ENCODE peak calls at places on chromosome 16, in nine cellular contexts. One of them, this sample, is unnamed.

GRCh38 chr16:87746178-87746577 is 19.6 kb downstream of the KLHDC4 start:
- DNase-seq in H7: no peak
- DNase-seq in stimulated activated CD4-positive, alpha-beta T cell treated with anti-CD3 and anti-CD28 coated beads, Interleukin-1b, Interleukin-23, amount 100 ng/mL, for 24 hours: no peak
- DNase-seq in progenitor cell of endocrine pancreas: no peak
- DNase-seq in cardiac fibroblast: no peak
- DNase-seq in memory B cell: no peak
- DNase-seq in activated naive CD8-positive, alpha-beta T cell treated with anti-CD3 and anti-CD28 coated beads, Interleukin-2, amount 50 U/mL, for 24 hours: no peak
- DNase-seq in EL: no peak
- DNase-seq in neuronal stem cell: no peak
- DNase-seq in this sample: no peak

GRCh38 chr16:85822145-85822544 is 22.6 kb downstream of the COX4I1 start:
- DNase-seq in H7: no peak
- DNase-seq in stimulated activated CD4-positive, alpha-beta T cell treated with anti-CD3 and anti-CD28 coated beads, Interleukin-1b, Interleukin-23, amount 100 ng/mL, for 24 hours: no peak
- DNase-seq in progenitor cell of endocrine pancreas: no peak
- DNase-seq in cardiac fibroblast: no peak
- DNase-seq in memory B cell: no peak
- DNase-seq in activated naive CD8-positive, alpha-beta T cell treated with anti-CD3 and anti-CD28 coated beads, Interleukin-2, amount 50 U/mL, for 24 hours: no peak
- DNase-seq in EL: no peak
- DNase-seq in neuronal stem cell: no peak
- DNase-seq in this sample: no peak

GRCh38 chr16:63998-64913 is 8.2 kb downstream of the RHBDF1 start:
- DNase-seq in H7: no peak
- DNase-seq in stimulated activated CD4-positive, alpha-beta T cell treated with anti-CD3 and anti-CD28 coated beads, Interleukin-1b, Interleukin-23, amount 100 ng/mL, for 24 hours: no peak
- DNase-seq in progenitor cell of endocrine pancreas: no peak
- DNase-seq in cardiac fibroblast: no peak
- DNase-seq in memory B cell: no peak
- DNase-seq in activated naive CD8-positive, alpha-beta T cell treated with anti-CD3 and anti-CD28 coated beads, Interleukin-2, amount 50 U/mL, for 24 hours: no peak
- DNase-seq in EL: no peak
- DNase-seq in neuronal stem cell: no peak
- DNase-seq in this sample: no peak

GRCh38 chr16:86041807-86042206 is 142.8 kb downstream of the IRF8 start:
- DNase-seq in H7: no peak
- DNase-seq in stimulated activated CD4-positive, alpha-beta T cell treated with anti-CD3 and anti-CD28 coated beads, Interleukin-1b, Interleukin-23, amount 100 ng/mL, for 24 hours: no peak
- DNase-seq in progenitor cell of endocrine pancreas: no peak
- DNase-seq in cardiac fibroblast: no peak
- DNase-seq in memory B cell: no peak
- DNase-seq in activated naive CD8-positive, alpha-beta T cell treated with anti-CD3 and anti-CD28 coated beads, Interleukin-2, amount 50 U/mL, for 24 hours: no peak
- DNase-seq in EL: no peak
- DNase-seq in neuronal stem cell: no peak
- DNase-seq in this sample: no peak

GRCh38 chr16:27687605-27688004 is 137.7 kb downstream of the KATNIP start:
- DNase-seq in H7: no peak
- DNase-seq in stimulated activated CD4-positive, alpha-beta T cell treated with anti-CD3 and anti-CD28 coated beads, Interleukin-1b, Interleukin-23, amount 100 ng/mL, for 24 hours: no peak
- DNase-seq in progenitor cell of endocrine pancreas: no peak
- DNase-seq in cardiac fibroblast: no peak
- DNase-seq in memory B cell: no peak
- DNase-seq in activated naive CD8-positive, alpha-beta T cell treated with anti-CD3 and anti-CD28 coated beads, Interleukin-2, amount 50 U/mL, for 24 hours: no peak
- DNase-seq in EL: no peak
- DNase-seq in neuronal stem cell: no peak
- DNase-seq in this sample: no peak

GRCh38 chr16:4517812-4518211 is 20.8 kb downstream of the CDIP1 start:
- DNase-seq in H7: peak; percentile 92
- DNase-seq in stimulated activated CD4-positive, alpha-beta T cell treated with anti-CD3 and anti-CD28 coated beads, Interleukin-1b, Interleukin-23, amount 100 ng/mL, for 24 hours: no peak
- DNase-seq in progenitor cell of endocrine pancreas: peak; percentile 39
- DNase-seq in cardiac fibroblast: peak; percentile 28
- DNase-seq in memory B cell: no peak
- DNase-seq in activated naive CD8-positive, alpha-beta T cell treated with anti-CD3 and anti-CD28 coated beads, Interleukin-2, amount 50 U/mL, for 24 hours: no peak
- DNase-seq in EL: peak; percentile 38
- DNase-seq in neuronal stem cell: peak; percentile 50
- DNase-seq in this sample: no peak

GRCh38 chr16:55489956-55490265 is 10.9 kb downstream of the MMP2 start:
- DNase-seq in H7: no peak
- DNase-seq in stimulated activated CD4-positive, alpha-beta T cell treated with anti-CD3 and anti-CD28 coated beads, Interleukin-1b, Interleukin-23, amount 100 ng/mL, for 24 hours: no peak
- DNase-seq in progenitor cell of endocrine pancreas: no peak
- DNase-seq in cardiac fibroblast: no peak
- DNase-seq in memory B cell: no peak
- DNase-seq in activated naive CD8-positive, alpha-beta T cell treated with anti-CD3 and anti-CD28 coated beads, Interleukin-2, amount 50 U/mL, for 24 hours: no peak
- DNase-seq in EL: no peak
- DNase-seq in neuronal stem cell: no peak
- DNase-seq in this sample: no peak

GRCh38 chr16:29148867-29149272 is 164.0 kb downstream of the LAT start:
- DNase-seq in H7: no peak
- DNase-seq in stimulated activated CD4-positive, alpha-beta T cell treated with anti-CD3 and anti-CD28 coated beads, Interleukin-1b, Interleukin-23, amount 100 ng/mL, for 24 hours: peak; percentile 32
- DNase-seq in progenitor cell of endocrine pancreas: no peak
- DNase-seq in cardiac fibroblast: no peak
- DNase-seq in memory B cell: peak; percentile 56
- DNase-seq in activated naive CD8-positive, alpha-beta T cell treated with anti-CD3 and anti-CD28 coated beads, Interleukin-2, amount 50 U/mL, for 24 hours: peak; percentile 59
- DNase-seq in EL: no peak
- DNase-seq in neuronal stem cell: no peak
- DNase-seq in this sample: no peak

GRCh38 chr16:1583180-1583579 is 28.7 kb downstream of the IFT140 start:
- DNase-seq in H7: peak; percentile 71
- DNase-seq in stimulated activated CD4-positive, alpha-beta T cell treated with anti-CD3 and anti-CD28 coated beads, Interleukin-1b, Interleukin-23, amount 100 ng/mL, for 24 hours: no peak
- DNase-seq in progenitor cell of endocrine pancreas: no peak
- DNase-seq in cardiac fibroblast: no peak
- DNase-seq in memory B cell: no peak
- DNase-seq in activated naive CD8-positive, alpha-beta T cell treated with anti-CD3 and anti-CD28 coated beads, Interleukin-2, amount 50 U/mL, for 24 hours: no peak
- DNase-seq in EL: no peak
- DNase-seq in neuronal stem cell: no peak
- DNase-seq in this sample: no peak

GRCh38 chr16:10122546-10122945 is 59.7 kb downstream of the GRIN2A start:
- DNase-seq in H7: no peak
- DNase-seq in stimulated activated CD4-positive, alpha-beta T cell treated with anti-CD3 and anti-CD28 coated beads, Interleukin-1b, Interleukin-23, amount 100 ng/mL, for 24 hours: no peak
- DNase-seq in progenitor cell of endocrine pancreas: no peak
- DNase-seq in cardiac fibroblast: peak; percentile 11
- DNase-seq in memory B cell: no peak
- DNase-seq in activated naive CD8-positive, alpha-beta T cell treated with anti-CD3 and anti-CD28 coated beads, Interleukin-2, amount 50 U/mL, for 24 hours: no peak
- DNase-seq in EL: peak; percentile 51
- DNase-seq in neuronal stem cell: no peak
- DNase-seq in this sample: no peak

GRCh38 chr16:70151391-70151790 is 22.2 kb upstream of the CLEC18C start:
- DNase-seq in H7: peak; percentile 17
- DNase-seq in stimulated activated CD4-positive, alpha-beta T cell treated with anti-CD3 and anti-CD28 coated beads, Interleukin-1b, Interleukin-23, amount 100 ng/mL, for 24 hours: no peak
- DNase-seq in progenitor cell of endocrine pancreas: no peak
- DNase-seq in cardiac fibroblast: no peak
- DNase-seq in memory B cell: no peak
- DNase-seq in activated naive CD8-positive, alpha-beta T cell treated with anti-CD3 and anti-CD28 coated beads, Interleukin-2, amount 50 U/mL, for 24 hours: no peak
- DNase-seq in EL: no peak
- DNase-seq in neuronal stem cell: no peak
- DNase-seq in this sample: no peak

GRCh38 chr16:25413962-25414361 is 156.3 kb upstream of the ZKSCAN2 start:
- DNase-seq in H7: no peak
- DNase-seq in stimulated activated CD4-positive, alpha-beta T cell treated with anti-CD3 and anti-CD28 coated beads, Interleukin-1b, Interleukin-23, amount 100 ng/mL, for 24 hours: no peak
- DNase-seq in progenitor cell of endocrine pancreas: no peak
- DNase-seq in cardiac fibroblast: peak; percentile 3
- DNase-seq in memory B cell: no peak
- DNase-seq in activated naive CD8-positive, alpha-beta T cell treated with anti-CD3 and anti-CD28 coated beads, Interleukin-2, amount 50 U/mL, for 24 hours: no peak
- DNase-seq in EL: peak; percentile 24
- DNase-seq in neuronal stem cell: no peak
- DNase-seq in this sample: no peak

GRCh38 chr16:27650073-27650701 is 100.2 kb downstream of the KATNIP start:
- DNase-seq in H7: no peak
- DNase-seq in stimulated activated CD4-positive, alpha-beta T cell treated with anti-CD3 and anti-CD28 coated beads, Interleukin-1b, Interleukin-23, amount 100 ng/mL, for 24 hours: no peak
- DNase-seq in progenitor cell of endocrine pancreas: no peak
- DNase-seq in cardiac fibroblast: peak; percentile 14
- DNase-seq in memory B cell: no peak
- DNase-seq in activated naive CD8-positive, alpha-beta T cell treated with anti-CD3 and anti-CD28 coated beads, Interleukin-2, amount 50 U/mL, for 24 hours: no peak
- DNase-seq in EL: no peak
- DNase-seq in neuronal stem cell: no peak
- DNase-seq in this sample: no peak

GRCh38 chr16:31084584-31085298 is 4.0 kb downstream of the PRSS53 start:
- DNase-seq in H7: peak; percentile 70
- DNase-seq in stimulated activated CD4-positive, alpha-beta T cell treated with anti-CD3 and anti-CD28 coated beads, Interleukin-1b, Interleukin-23, amount 100 ng/mL, for 24 hours: no peak
- DNase-seq in progenitor cell of endocrine pancreas: no peak
- DNase-seq in cardiac fibroblast: no peak
- DNase-seq in memory B cell: no peak
- DNase-seq in activated naive CD8-positive, alpha-beta T cell treated with anti-CD3 and anti-CD28 coated beads, Interleukin-2, amount 50 U/mL, for 24 hours: no peak
- DNase-seq in EL: no peak
- DNase-seq in neuronal stem cell: no peak
- DNase-seq in this sample: no peak

GRCh38 chr16:84412262-84412661 is 43.9 kb downstream of the ATP2C2 start:
- DNase-seq in H7: no peak
- DNase-seq in stimulated activated CD4-positive, alpha-beta T cell treated with anti-CD3 and anti-CD28 coated beads, Interleukin-1b, Interleukin-23, amount 100 ng/mL, for 24 hours: no peak
- DNase-seq in progenitor cell of endocrine pancreas: no peak
- DNase-seq in cardiac fibroblast: no peak
- DNase-seq in memory B cell: no peak
- DNase-seq in activated naive CD8-positive, alpha-beta T cell treated with anti-CD3 and anti-CD28 coated beads, Interleukin-2, amount 50 U/mL, for 24 hours: no peak
- DNase-seq in EL: no peak
- DNase-seq in neuronal stem cell: no peak
- DNase-seq in this sample: no peak

GRCh38 chr16:1458977-1459341 is 14.6 kb upstream of the CCDC154 start:
- DNase-seq in H7: no peak
- DNase-seq in stimulated activated CD4-positive, alpha-beta T cell treated with anti-CD3 and anti-CD28 coated beads, Interleukin-1b, Interleukin-23, amount 100 ng/mL, for 24 hours: no peak
- DNase-seq in progenitor cell of endocrine pancreas: no peak
- DNase-seq in cardiac fibroblast: no peak
- DNase-seq in memory B cell: peak; percentile 86
- DNase-seq in activated naive CD8-positive, alpha-beta T cell treated with anti-CD3 and anti-CD28 coated beads, Interleukin-2, amount 50 U/mL, for 24 hours: no peak
- DNase-seq in EL: no peak
- DNase-seq in neuronal stem cell: no peak
- DNase-seq in this sample: no peak

GRCh38 chr16:54145881-54146280 is 140.7 kb downstream of the IRX3 start:
- DNase-seq in H7: no peak
- DNase-seq in stimulated activated CD4-positive, alpha-beta T cell treated with anti-CD3 and anti-CD28 coated beads, Interleukin-1b, Interleukin-23, amount 100 ng/mL, for 24 hours: no peak
- DNase-seq in progenitor cell of endocrine pancreas: no peak
- DNase-seq in cardiac fibroblast: no peak
- DNase-seq in memory B cell: no peak
- DNase-seq in activated naive CD8-positive, alpha-beta T cell treated with anti-CD3 and anti-CD28 coated beads, Interleukin-2, amount 50 U/mL, for 24 hours: no peak
- DNase-seq in EL: no peak
- DNase-seq in neuronal stem cell: no peak
- DNase-seq in this sample: no peak

GRCh38 chr16:51773051-51773450 is 622.0 kb upstream of the SALL1 start:
- DNase-seq in H7: peak; percentile 15
- DNase-seq in stimulated activated CD4-positive, alpha-beta T cell treated with anti-CD3 and anti-CD28 coated beads, Interleukin-1b, Interleukin-23, amount 100 ng/mL, for 24 hours: no peak
- DNase-seq in progenitor cell of endocrine pancreas: no peak
- DNase-seq in cardiac fibroblast: no peak
- DNase-seq in memory B cell: no peak
- DNase-seq in activated naive CD8-positive, alpha-beta T cell treated with anti-CD3 and anti-CD28 coated beads, Interleukin-2, amount 50 U/mL, for 24 hours: no peak
- DNase-seq in EL: no peak
- DNase-seq in neuronal stem cell: no peak
- DNase-seq in this sample: no peak

This sample was measured in NCI-H1048.